ENCODE peak calls at places on chromosomes 3 and 15, in eight cellular contexts. Z is AG04449; H is uterus; W is fibroblast of pulmonary artery; T is NB4; O is fibroblast of mammary gland; B is CD8-positive, alpha-beta T cell; V is sigmoid colon. C is an unnamed sample.

GRCh38 chr3:33665294-33665693 is 52.8 kb downstream of the CLASP2 start:
- DNase-seq in Z (no peak), H (no peak), W (peak; percentile 12), T (peak; percentile 27), O (peak; percentile 52), B (no peak), V (no peak), C (no peak)

GRCh38 chr3:188473591-188474288 is 319.8 kb downstream of the LPP start:
- DNase-seq in Z (no peak), H (no peak), W (no peak), T (no peak), O (no peak), B (no peak), V (no peak), C (no peak)

GRCh38 chr3:70519913-70520659 is 207.6 kb upstream of the MDFIC2 start:
- DNase-seq in Z (no peak), H (no peak), W (no peak), T (no peak), O (peak; percentile 17), B (no peak), V (no peak), C (no peak)

GRCh38 chr3:172317984-172318383 is 130.3 kb downstream of the GHSR start:
- DNase-seq in Z (peak; percentile 77), H (peak; percentile 69), W (peak; percentile 94), T (peak; percentile 66), O (peak; percentile 96), B (no peak), V (peak; percentile 73), C (no peak)

GRCh38 chr15:90035095-90035834 is 34.1 kb downstream of the ZNF710 start:
- DNase-seq in Z (no peak), H (no peak), W (peak; percentile 60), T (peak; percentile 99), O (peak; percentile 38), B (no peak), V (peak; percentile 75), C (no peak)

GRCh38 chr3:172076212-172076611 is 36.8 kb downstream of the FNDC3B start:
- DNase-seq in Z (no peak), H (no peak), W (no peak), T (no peak), O (no peak), B (no peak), V (no peak), C (no peak)

GRCh38 chr15:88693191-88693590 is 54.4 kb downstream of the ISG20 start:
- DNase-seq in Z (no peak), H (no peak), W (no peak), T (no peak), O (no peak), B (no peak), V (no peak), C (no peak)

GRCh38 chr3:126883241-126883640 is 99.7 kb upstream of the PLXNA1 start:
- DNase-seq in Z (peak; percentile 12), H (peak; percentile 22), W (peak; percentile 50), T (peak; percentile 52), O (peak; percentile 71), B (no peak), V (no peak), C (no peak)

GRCh38 chr15:91866971-91867372 is 13.5 kb downstream of the SLCO3A1 start:
- DNase-seq in Z (no peak), H (peak; percentile 57), W (peak; percentile 30), T (no peak), O (peak; percentile 69), B (no peak), V (no peak), C (no peak)

GRCh38 chr3:43268636-43269035 is 17.7 kb upstream of the SNRK start:
- DNase-seq in Z (no peak), H (no peak), W (no peak), T (no peak), O (no peak), B (no peak), V (no peak), C (no peak)

GRCh38 chr3:71299160-71299559 is 284.4 kb downstream of the FOXP1 start:
- DNase-seq in Z (no peak), H (no peak), W (no peak), T (no peak), O (no peak), B (peak; percentile 74), V (no peak), C (no peak)

GRCh38 chr3:112358311-112358780 is 25.4 kb downstream of the CD200 start:
- DNase-seq in Z (no peak), H (no peak), W (no peak), T (no peak), O (no peak), B (no peak), V (no peak), C (no peak)

GRCh38 chr3:58062469-58062868 is 54.2 kb downstream of the FLNB start:
- DNase-seq in Z (no peak), H (peak; percentile 44), W (no peak), T (no peak), O (peak; percentile 65), B (no peak), V (no peak), C (no peak)

GRCh38 chr3:153289334-153289808 is 127.3 kb downstream of the RAP2B start:
- DNase-seq in Z (no peak), H (no peak), W (no peak), T (peak; percentile 74), O (peak; percentile 42), B (no peak), V (no peak), C (no peak)

GRCh38 chr3:186225603-186226002 is 116.7 kb upstream of the ETV5 start:
- DNase-seq in Z (no peak), H (no peak), W (no peak), T (no peak), O (peak; percentile 14), B (no peak), V (no peak), C (no peak)

GRCh38 chr15:76678766-76679165 is 226.4 kb downstream of the SCAPER start:
- DNase-seq in Z (peak; percentile 28), H (no peak), W (peak; percentile 10), T (no peak), O (peak; percentile 38), B (no peak), V (no peak), C (no peak)

GRCh38 chr3:174120997-174121396 is 723.5 kb downstream of the NLGN1 start:
- DNase-seq in Z (no peak), H (no peak), W (no peak), T (no peak), O (no peak), B (no peak), V (no peak), C (no peak)

GRCh38 chr3:174122411-174122810 is 724.9 kb downstream of the NLGN1 start:
- DNase-seq in Z (no peak), H (no peak), W (no peak), T (no peak), O (no peak), B (no peak), V (no peak), C (no peak)

GRCh38 chr3:174126990-174127758 is 729.6 kb downstream of the NLGN1 start:
- DNase-seq in Z (no peak), H (no peak), W (no peak), T (no peak), O (no peak), B (no peak), V (no peak), C (no peak)

GRCh38 chr3:174125267-174125844 is 727.8 kb downstream of the NLGN1 start:
- DNase-seq in Z (no peak), H (no peak), W (peak; percentile 43), T (peak; percentile 31), O (peak; percentile 53), B (no peak), V (no peak), C (no peak)
- TF ChIP-seq CTCF in Z (peak; percentile 69), H (no peak), W (peak; percentile 61), T (peak; percentile 26), O (peak; percentile 78), B (no peak), V (peak; percentile 16), C (peak; percentile 68)

GRCh38 chr3:180467177-180467576 is 134.8 kb upstream of the TTC14 start:
- DNase-seq in Z (no peak), H (no peak), W (no peak), T (no peak), O (peak; percentile 2), B (no peak), V (no peak), C (no peak)

DNA sequence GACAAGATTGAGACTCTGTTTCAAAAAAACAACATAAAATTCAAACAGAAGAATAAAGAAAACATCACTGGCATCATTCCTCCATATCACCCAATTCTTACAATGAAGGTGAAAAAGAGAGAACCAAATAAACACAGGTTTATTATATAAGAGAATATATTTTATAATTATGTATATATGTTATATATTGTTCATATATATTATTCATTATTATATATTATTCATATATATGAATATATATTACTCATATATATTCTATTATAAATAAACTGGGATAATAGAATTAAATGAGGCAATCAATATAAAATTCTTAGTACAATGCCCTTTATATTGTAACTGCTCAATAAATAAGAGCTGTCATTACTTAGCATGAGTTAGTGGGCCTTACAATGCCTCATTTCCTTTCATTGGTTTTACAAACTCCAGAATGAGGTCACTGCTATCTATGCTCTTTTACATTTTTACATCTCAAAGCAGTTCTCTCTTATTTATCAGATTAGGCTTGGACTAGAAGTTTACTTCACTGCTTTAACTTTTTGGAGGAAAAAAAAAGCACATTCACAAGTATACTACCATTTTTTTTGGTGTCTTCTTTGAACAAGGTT is 135.5 kb upstream of the TTC14 start:
- DNase-seq in Z (no peak), H (no peak), W (no peak), T (no peak), O (peak; percentile 30), B (no peak), V (no peak), C (no peak)
- TF ChIP-seq CTCF in Z (no peak), H (no peak), W (no peak), T (no peak), O (no peak), B (no peak), V (no peak), C (no peak)

GRCh38 chr3:140942221-140943104 is 827 bp downstream of the SLC25A36 start:
- DNase-seq in Z (no peak), H (peak; percentile 42), W (peak; percentile 59), T (peak; percentile 78), O (peak; percentile 60), B (no peak), V (peak; percentile 80), C (peak; percentile 57)
- TF ChIP-seq CTCF in Z (no peak), H (no peak), W (no peak), T (no peak), O (no peak), B (no peak), V (no peak), C (no peak)

GRCh38 chr3:10368512-10368911 is 47.6 kb upstream of the SEC13 start:
- DNase-seq in Z (no peak), H (no peak), W (no peak), T (no peak), O (no peak), B (no peak), V (no peak), C (no peak)

GRCh38 chr3:10367466-10367865 is 46.6 kb upstream of the SEC13 start:
- DNase-seq in Z (no peak), H (no peak), W (no peak), T (no peak), O (no peak), B (no peak), V (no peak), C (no peak)

GRCh38 chr3:10371167-10371566 is 50.3 kb upstream of the SEC13 start:
- DNase-seq in Z (no peak), H (no peak), W (peak; percentile 24), T (peak; percentile 15), O (peak; percentile 53), B (no peak), V (no peak), C (no peak)

GRCh38 chr3:10371789-10372188 is 50.9 kb upstream of the SEC13 start:
- DNase-seq in Z (no peak), H (no peak), W (no peak), T (no peak), O (no peak), B (no peak), V (no peak), C (no peak)

GRCh38 chr3:10370429-10370828 is 49.5 kb upstream of the SEC13 start:
- DNase-seq in Z (no peak), H (no peak), W (peak; percentile 61), T (peak; percentile 93), O (peak; percentile 71), B (no peak), V (no peak), C (no peak)
- TF ChIP-seq CTCF in Z (no peak), H (no peak), W (no peak), T (no peak), O (no peak), B (no peak), V (no peak), C (no peak)